ENCODE peak calls at places on chromosomes 11 and 22, in seven cellular contexts. H is fibroblast of lung, K is mammary epithelial cell, C is upper lobe of right lung, S is Karpas-422, Z is cardiac muscle cell, M is heart right ventricle. T is an unnamed sample. For H3K4me1 and H3K27me3, the result is how much of the 10 kb centered on the place peaks cover.

GRCh38 chr11:32115406-32115805 is 24.5 kb downstream of the RCN1 start:
- DNase-seq in S (no peak), H (no peak), M (no peak), K (no peak), Z (no peak), C (no peak), T (no peak)

GRCh38 chr11:61488651-61489291 is 19.8 kb upstream of the LRRC10B start:
- DNase-seq in C (no peak), M (peak), S (no peak), H (peak), K (peak), Z (peak), T (no peak)

GRCh38 chr11:79708319-79708928 is 267.6 kb upstream of the TENM4 start:
- DNase-seq in K (peak), H (peak), C (no peak), M (peak), S (peak), Z (peak), T (no peak)

GRCh38 chr11:35088676-35089075 is 50.3 kb upstream of the CD44 start:
- DNase-seq in Z (no peak), K (peak), C (no peak), H (peak), M (no peak), S (no peak), T (no peak)

GRCh38 chr22:42301072-42301741 is 30.8 kb upstream of the TCF20 start:
- DNase-seq in Z (peak), C (no peak), S (no peak), K (no peak), M (no peak), H (no peak), T (no peak)

GRCh38 chr11:20609727-20610707 is 10.6 kb downstream of the SLC6A5 start:
- DNase-seq in M (peak), H (peak), Z (peak), S (peak), K (peak), C (peak), T (peak)

GRCh38 chr11:3857628-3858027 is 2.2 kb downstream of the STIM1 start:
- DNase-seq in M (no peak), Z (no peak), C (no peak), S (no peak), H (no peak), K (no peak), T (no peak)

GRCh38 chr11:107385361-107385982 is 72.2 kb downstream of the CWF19L2 start:
- DNase-seq in C (no peak), H (peak), K (peak), S (no peak), M (no peak), Z (no peak), T (no peak)

GRCh38 chr11:85809881-85810280 is 1.1 kb downstream of the SYTL2 start:
- DNase-seq in S (no peak), Z (peak), C (no peak), K (no peak), M (no peak), H (no peak), T (peak)

GRCh38 chr22:19766506-19767426 is 6.2 kb downstream of the TBX1 start:
- DNase-seq in H (no peak), Z (peak), C (peak), M (no peak), K (no peak), S (peak), T (peak)

GRCh38 chr11:124717786-124718634 is 21.7 kb upstream of the NRGN start:
- DNase-seq in Z (peak), S (no peak), K (peak), H (peak), C (peak), M (peak), T (peak)

GRCh38 chr11:79253280-79253679 is 187.6 kb downstream of the TENM4 start:
- DNase-seq in M (no peak), H (no peak), C (no peak), S (no peak), K (no peak), Z (no peak), T (no peak)

GRCh38 chr11:116849060-116849459 is 11.6 kb upstream of the APOA1 start:
- DNase-seq in Z (no peak), M (no peak), K (no peak), S (no peak), H (no peak), C (no peak), T (no peak)
- H3K4me1 ChIP-seq in Z (under half), M (under half), K (under half), S (under half), H (under half), C (under half), T (under half)

GRCh38 chr11:133713406-133713805 is 131.9 kb downstream of the SPATA19 start:
- DNase-seq in S (no peak), C (no peak), Z (no peak), K (no peak), M (no peak), H (no peak), T (no peak)
- H3K27me3 ChIP-seq in S (under half), C (under half), Z (under half), K (under half), M (under half), H (under half), T (under half)

GRCh38 chr11:41283196-41283930 is 176.1 kb downstream of the LRRC4C start:
- DNase-seq in H (peak), C (no peak), S (no peak), K (no peak), M (no peak), Z (no peak), T (no peak)
- H3K4me1 ChIP-seq in H (under half), C (under half), S (under half), K (under half), M (under half), Z (under half), T (under half)

GRCh38 chr22:37558815-37559214 is 1.5 kb upstream of the CDC42EP1 start:
- DNase-seq in Z (no peak), C (no peak), S (no peak), M (no peak), H (no peak), K (no peak), T (no peak)

GRCh38 chr22:37556750-37557149 is 3.5 kb upstream of the CDC42EP1 start:
- DNase-seq in C (no peak), K (no peak), Z (no peak), M (no peak), S (peak), H (peak), T (no peak)

GRCh38 chr22:37555029-37555428 is 5.3 kb upstream of the CDC42EP1 start:
- DNase-seq in K (no peak), Z (no peak), M (no peak), H (no peak), C (no peak), S (no peak), T (no peak)

GRCh38 chr22:37559521-37559900 is 769 bp upstream of the CDC42EP1 start:
- DNase-seq in C (no peak), M (no peak), S (no peak), H (no peak), Z (no peak), K (no peak), T (no peak)

GRCh38 chr22:37557321-37558001 is 2.8 kb upstream of the CDC42EP1 start:
- DNase-seq in H (no peak), Z (no peak), M (no peak), C (no peak), S (no peak), K (no peak), T (no peak)
- H3K27me3 ChIP-seq in H (under half), Z (under half), M (under half), C (under half), S (under half), K (under half), T (under half)

T was measured in CD8-positive, alpha-beta T cell.